ENCODE peak calls at places on chromosomes 2 and 18, in nine cellular contexts. One of them, this sample, is unnamed.

GRCh38 chr2:38217401-38218188 is 141.6 kb upstream of the CYP1B1 start:
- DNase-seq in GM23248: no peak
- DNase-seq in GM23338: no peak
- DNase-seq in ascending aorta: no peak
- DNase-seq in upper lobe of left lung: no peak
- DNase-seq in Karpas-422: no peak
- DNase-seq in SK-N-SH: no peak
- DNase-seq in pancreas: no peak
- DNase-seq in fibroblast of lung: no peak
- DNase-seq in this sample: no peak

GRCh38 chr2:217573565-217573964 is 429.2 kb downstream of the TNS1 start:
- DNase-seq in fibroblast of lung: peak; percentile 19
- DNase-seq in GM23248: peak; percentile 62
- DNase-seq in Karpas-422: no peak
- DNase-seq in pancreas: no peak
- DNase-seq in ascending aorta: no peak
- DNase-seq in upper lobe of left lung: no peak
- DNase-seq in SK-N-SH: no peak
- DNase-seq in GM23338: no peak
- DNase-seq in this sample: no peak

GRCh38 chr2:59887348-59887747 is 666.1 kb downstream of the BCL11A start:
- DNase-seq in fibroblast of lung: no peak
- DNase-seq in Karpas-422: no peak
- DNase-seq in ascending aorta: no peak
- DNase-seq in pancreas: no peak
- DNase-seq in upper lobe of left lung: no peak
- DNase-seq in GM23338: no peak
- DNase-seq in GM23248: no peak
- DNase-seq in SK-N-SH: no peak
- DNase-seq in this sample: no peak

GRCh38 chr18:57813245-57813644 is 10.1 kb upstream of the ATP8B1 start:
- DNase-seq in ascending aorta: no peak
- DNase-seq in pancreas: no peak
- DNase-seq in GM23248: peak; percentile 93
- DNase-seq in upper lobe of left lung: no peak
- DNase-seq in GM23338: no peak
- DNase-seq in Karpas-422: no peak
- DNase-seq in fibroblast of lung: peak; percentile 77
- DNase-seq in SK-N-SH: no peak
- DNase-seq in this sample: no peak

GRCh38 chr2:131142849-131143248 is 37.7 kb downstream of the PLEKHB2 start:
- DNase-seq in ascending aorta: no peak
- DNase-seq in Karpas-422: peak; percentile 30
- DNase-seq in pancreas: no peak
- DNase-seq in GM23338: no peak
- DNase-seq in GM23248: no peak
- DNase-seq in SK-N-SH: no peak
- DNase-seq in upper lobe of left lung: no peak
- DNase-seq in fibroblast of lung: no peak
- DNase-seq in this sample: no peak

GRCh38 chr2:127853667-127854066 is 4.3 kb downstream of the POLR2D start:
- DNase-seq in ascending aorta: no peak
- DNase-seq in upper lobe of left lung: no peak
- DNase-seq in SK-N-SH: no peak
- DNase-seq in GM23248: no peak
- DNase-seq in pancreas: no peak
- DNase-seq in Karpas-422: no peak
- DNase-seq in fibroblast of lung: no peak
- DNase-seq in GM23338: no peak
- DNase-seq in this sample: no peak

GRCh38 chr2:52341732-52342131 is 1309.8 kb upstream of the NRXN1 start:
- DNase-seq in fibroblast of lung: no peak
- DNase-seq in ascending aorta: no peak
- DNase-seq in GM23248: no peak
- DNase-seq in upper lobe of left lung: no peak
- DNase-seq in SK-N-SH: no peak
- DNase-seq in Karpas-422: no peak
- DNase-seq in GM23338: no peak
- DNase-seq in pancreas: no peak
- DNase-seq in this sample: no peak

GRCh38 chr2:72117718-72118117 is 29.9 kb downstream of the CYP26B1 start:
- DNase-seq in GM23248: no peak
- DNase-seq in Karpas-422: no peak
- DNase-seq in upper lobe of left lung: no peak
- DNase-seq in fibroblast of lung: no peak
- DNase-seq in ascending aorta: no peak
- DNase-seq in pancreas: no peak
- DNase-seq in GM23338: no peak
- DNase-seq in SK-N-SH: no peak
- DNase-seq in this sample: no peak

GRCh38 chr2:236172866-236173733 is 4.9 kb upstream of the GBX2 start:
- DNase-seq in GM23338: peak; percentile 67
- DNase-seq in GM23248: no peak
- DNase-seq in fibroblast of lung: no peak
- DNase-seq in pancreas: no peak
- DNase-seq in SK-N-SH: peak; percentile 50
- DNase-seq in ascending aorta: no peak
- DNase-seq in upper lobe of left lung: peak; percentile 82
- DNase-seq in Karpas-422: no peak
- DNase-seq in this sample: no peak
- H3K27me3 ChIP-seq in GM23338: peaks cover 98% of the 10 kb centered on the region
- H3K27me3 ChIP-seq in GM23248: peaks cover 71% of the 10 kb centered on the region
- H3K27me3 ChIP-seq in fibroblast of lung: peaks cover 70% of the 10 kb centered on the region
- H3K27me3 ChIP-seq in pancreas: peaks cover 15% of the 10 kb centered on the region
- H3K27me3 ChIP-seq in SK-N-SH: peaks cover 66% of the 10 kb centered on the region
- H3K27me3 ChIP-seq in ascending aorta: peaks cover 46% of the 10 kb centered on the region
- H3K27me3 ChIP-seq in upper lobe of left lung: peaks cover 27% of the 10 kb centered on the region
- H3K27me3 ChIP-seq in Karpas-422: no peaks in the 10 kb centered on the region
- H3K27me3 ChIP-seq in this sample: no peaks in the 10 kb centered on the region

GRCh38 chr2:170404846-170405245 is 226.9 kb downstream of the MYO3B start:
- DNase-seq in Karpas-422: no peak
- DNase-seq in upper lobe of left lung: no peak
- DNase-seq in GM23338: no peak
- DNase-seq in SK-N-SH: no peak
- DNase-seq in pancreas: no peak
- DNase-seq in ascending aorta: no peak
- DNase-seq in GM23248: no peak
- DNase-seq in fibroblast of lung: no peak
- DNase-seq in this sample: no peak

GRCh38 chr2:170411660-170412059 is 233.7 kb downstream of the MYO3B start:
- DNase-seq in upper lobe of left lung: no peak
- DNase-seq in GM23338: peak; percentile 19
- DNase-seq in fibroblast of lung: no peak
- DNase-seq in GM23248: no peak
- DNase-seq in ascending aorta: no peak
- DNase-seq in Karpas-422: no peak
- DNase-seq in pancreas: no peak
- DNase-seq in SK-N-SH: no peak
- DNase-seq in this sample: no peak

GRCh38 chr2:170409164-170409535 is 231.2 kb downstream of the MYO3B start:
- DNase-seq in GM23338: peak; percentile 94
- DNase-seq in Karpas-422: peak; percentile 93
- DNase-seq in ascending aorta: no peak
- DNase-seq in pancreas: peak; percentile 67
- DNase-seq in fibroblast of lung: peak; percentile 80
- DNase-seq in upper lobe of left lung: no peak
- DNase-seq in GM23248: peak; percentile 82
- DNase-seq in SK-N-SH: peak; percentile 66
- DNase-seq in this sample: peak; percentile 70

GRCh38 chr2:170405326-170405725 is 227.4 kb downstream of the MYO3B start:
- DNase-seq in Karpas-422: no peak
- DNase-seq in pancreas: no peak
- DNase-seq in upper lobe of left lung: no peak
- DNase-seq in GM23338: no peak
- DNase-seq in GM23248: no peak
- DNase-seq in ascending aorta: no peak
- DNase-seq in fibroblast of lung: no peak
- DNase-seq in SK-N-SH: no peak
- DNase-seq in this sample: no peak

DNA sequence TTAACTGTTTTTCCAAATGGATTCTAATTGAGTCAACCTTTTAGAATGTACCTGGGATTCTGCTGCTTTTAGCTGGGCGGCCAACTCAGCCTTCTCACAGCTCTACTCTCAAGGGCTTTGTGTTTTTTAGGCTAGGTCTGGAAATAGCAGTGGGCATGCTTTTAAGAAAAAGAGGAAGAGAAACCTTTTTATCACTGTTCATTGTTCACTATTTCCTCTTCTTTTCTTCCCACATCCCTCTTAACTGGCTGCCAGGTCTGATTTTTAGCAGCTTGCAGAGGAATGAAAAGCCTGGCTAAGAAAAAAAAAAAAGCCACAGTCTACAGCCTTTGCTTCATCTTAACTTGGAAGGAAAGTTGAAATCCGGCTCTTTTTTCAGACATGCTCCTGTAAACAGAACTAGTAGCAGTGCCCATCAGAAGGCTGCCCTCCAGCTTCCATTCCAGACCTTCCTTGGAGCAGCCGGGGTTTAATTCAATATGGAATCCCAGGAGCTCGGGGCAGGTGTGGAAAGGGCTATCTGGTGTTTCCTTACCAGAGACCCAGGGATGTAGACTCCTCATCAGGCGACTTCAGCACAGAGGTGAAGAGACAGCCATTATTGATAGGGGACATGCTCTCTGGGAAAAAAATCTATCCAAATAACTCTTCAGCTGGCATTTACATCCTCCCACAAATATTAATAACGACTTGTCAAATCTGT is 230.7 kb downstream of the MYO3B start:
- DNase-seq in GM23248: no peak
- DNase-seq in SK-N-SH: peak; percentile 12
- DNase-seq in upper lobe of left lung: no peak
- DNase-seq in Karpas-422: peak; percentile 58
- DNase-seq in GM23338: no peak
- DNase-seq in pancreas: no peak
- DNase-seq in fibroblast of lung: no peak
- DNase-seq in ascending aorta: no peak
- DNase-seq in this sample: no peak
- H3K27me3 ChIP-seq in GM23248: peaks cover 14% of the 10 kb centered on the region
- H3K27me3 ChIP-seq in SK-N-SH: no peaks in the 10 kb centered on the region
- H3K27me3 ChIP-seq in upper lobe of left lung: no peaks in the 10 kb centered on the region
- H3K27me3 ChIP-seq in Karpas-422: no peaks in the 10 kb centered on the region
- H3K27me3 ChIP-seq in GM23338: no peaks in the 10 kb centered on the region
- H3K27me3 ChIP-seq in pancreas: no peaks in the 10 kb centered on the region
- H3K27me3 ChIP-seq in fibroblast of lung: no peaks in the 10 kb centered on the region
- H3K27me3 ChIP-seq in ascending aorta: no peaks in the 10 kb centered on the region
- H3K27me3 ChIP-seq in this sample: peaks cover 1% of the 10 kb centered on the region

GRCh38 chr18:11147371-11147860 is 2.0 kb downstream of the PIEZO2 start:
- DNase-seq in GM23248: no peak
- DNase-seq in ascending aorta: no peak
- DNase-seq in fibroblast of lung: peak; percentile 21
- DNase-seq in upper lobe of left lung: peak; percentile 18
- DNase-seq in SK-N-SH: no peak
- DNase-seq in Karpas-422: no peak
- DNase-seq in pancreas: no peak
- DNase-seq in GM23338: peak; percentile 68
- DNase-seq in this sample: no peak

GRCh38 chr18:11146238-11146946 is 3.0 kb downstream of the PIEZO2 start:
- DNase-seq in ascending aorta: no peak
- DNase-seq in GM23248: no peak
- DNase-seq in Karpas-422: no peak
- DNase-seq in pancreas: peak; percentile 61
- DNase-seq in upper lobe of left lung: peak; percentile 63
- DNase-seq in GM23338: peak; percentile 50
- DNase-seq in fibroblast of lung: no peak
- DNase-seq in SK-N-SH: no peak
- DNase-seq in this sample: no peak

GRCh38 chr18:11147962-11148654 is 1.3 kb downstream of the PIEZO2 start:
- DNase-seq in fibroblast of lung: peak; percentile 25
- DNase-seq in pancreas: no peak
- DNase-seq in GM23248: peak; percentile 22
- DNase-seq in upper lobe of left lung: peak; percentile 56
- DNase-seq in SK-N-SH: no peak
- DNase-seq in ascending aorta: no peak
- DNase-seq in GM23338: peak; percentile 47
- DNase-seq in Karpas-422: no peak
- DNase-seq in this sample: no peak

GRCh38 chr18:11145413-11146191 is 3.8 kb downstream of the PIEZO2 start:
- DNase-seq in GM23338: no peak
- DNase-seq in SK-N-SH: no peak
- DNase-seq in pancreas: no peak
- DNase-seq in fibroblast of lung: no peak
- DNase-seq in GM23248: no peak
- DNase-seq in upper lobe of left lung: no peak
- DNase-seq in ascending aorta: no peak
- DNase-seq in Karpas-422: no peak
- DNase-seq in this sample: no peak

DNA sequence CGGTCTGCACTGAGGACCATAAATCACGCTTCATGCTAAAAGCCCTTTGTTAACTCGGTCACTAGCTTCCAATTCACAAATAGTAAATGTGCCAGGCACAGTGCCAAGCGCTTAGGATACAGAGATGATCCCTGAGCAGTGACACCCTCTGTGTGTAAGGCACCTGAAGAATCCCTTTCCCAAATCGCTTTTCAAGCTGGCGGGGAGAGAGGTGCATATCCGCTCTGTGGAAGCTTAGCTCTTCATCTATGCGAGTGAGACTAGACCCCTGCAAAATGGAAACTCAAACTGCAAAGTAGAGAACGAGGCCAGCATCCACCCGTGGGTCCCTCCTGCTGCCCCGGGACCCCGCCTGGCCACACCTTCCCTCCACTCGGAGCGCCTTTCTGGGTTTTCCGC is 2.4 kb downstream of the PIEZO2 start:
- DNase-seq in fibroblast of lung: no peak
- DNase-seq in ascending aorta: no peak
- DNase-seq in GM23248: no peak
- DNase-seq in SK-N-SH: no peak
- DNase-seq in upper lobe of left lung: peak; percentile 29
- DNase-seq in Karpas-422: no peak
- DNase-seq in GM23338: peak; percentile 24
- DNase-seq in pancreas: no peak
- DNase-seq in this sample: no peak
- H3K27me3 ChIP-seq in fibroblast of lung: peaks cover 25% of the 10 kb centered on the region
- H3K27me3 ChIP-seq in ascending aorta: peaks cover 9% of the 10 kb centered on the region
- H3K27me3 ChIP-seq in GM23248: peaks cover 49% of the 10 kb centered on the region
- H3K27me3 ChIP-seq in SK-N-SH: peaks cover 69% of the 10 kb centered on the region
- H3K27me3 ChIP-seq in upper lobe of left lung: peaks cover 7% of the 10 kb centered on the region
- H3K27me3 ChIP-seq in Karpas-422: no peaks in the 10 kb centered on the region
- H3K27me3 ChIP-seq in GM23338: peaks cover 62% of the 10 kb centered on the region
- H3K27me3 ChIP-seq in pancreas: no peaks in the 10 kb centered on the region
- H3K27me3 ChIP-seq in this sample: no peaks in the 10 kb centered on the region

GRCh38 chr2:58427572-58428285 is 186.6 kb upstream of the FANCL start:
- DNase-seq in fibroblast of lung: peak; percentile 51
- DNase-seq in GM23248: peak; percentile 57
- DNase-seq in ascending aorta: no peak
- DNase-seq in pancreas: peak; percentile 16
- DNase-seq in GM23338: peak; percentile 69
- DNase-seq in upper lobe of left lung: peak; percentile 80
- DNase-seq in SK-N-SH: peak; percentile 51
- DNase-seq in Karpas-422: no peak
- DNase-seq in this sample: peak; percentile 53

GRCh38 chr2:58425368-58425767 is 184.2 kb upstream of the FANCL start:
- DNase-seq in upper lobe of left lung: no peak
- DNase-seq in GM23338: no peak
- DNase-seq in fibroblast of lung: no peak
- DNase-seq in SK-N-SH: no peak
- DNase-seq in GM23248: no peak
- DNase-seq in Karpas-422: no peak
- DNase-seq in ascending aorta: no peak
- DNase-seq in pancreas: no peak
- DNase-seq in this sample: no peak

GRCh38 chr2:58429285-58429874 is 188.3 kb upstream of the FANCL start:
- DNase-seq in Karpas-422: no peak
- DNase-seq in GM23248: no peak
- DNase-seq in upper lobe of left lung: no peak
- DNase-seq in ascending aorta: no peak
- DNase-seq in SK-N-SH: no peak
- DNase-seq in fibroblast of lung: no peak
- DNase-seq in GM23338: peak; percentile 43
- DNase-seq in pancreas: no peak
- DNase-seq in this sample: no peak

GRCh38 chr2:58428553-58429284 is 187.6 kb upstream of the FANCL start:
- DNase-seq in fibroblast of lung: peak; percentile 1
- DNase-seq in SK-N-SH: peak; percentile 91
- DNase-seq in ascending aorta: no peak
- DNase-seq in upper lobe of left lung: peak; percentile 73
- DNase-seq in Karpas-422: no peak
- DNase-seq in pancreas: peak; percentile 11
- DNase-seq in GM23248: peak; percentile 22
- DNase-seq in GM23338: peak; percentile 86
- DNase-seq in this sample: no peak

GRCh38 chr2:58428286-58428552 is 187.1 kb upstream of the FANCL start:
- DNase-seq in GM23338: peak; percentile 87
- DNase-seq in upper lobe of left lung: peak; percentile 71
- DNase-seq in Karpas-422: no peak
- DNase-seq in fibroblast of lung: peak; percentile 3
- DNase-seq in ascending aorta: no peak
- DNase-seq in pancreas: peak; percentile 8
- DNase-seq in SK-N-SH: no peak
- DNase-seq in GM23248: peak; percentile 45
- DNase-seq in this sample: no peak
- H3K27me3 ChIP-seq in GM23338: no peaks in the 10 kb centered on the region
- H3K27me3 ChIP-seq in upper lobe of left lung: no peaks in the 10 kb centered on the region
- H3K27me3 ChIP-seq in Karpas-422: no peaks in the 10 kb centered on the region
- H3K27me3 ChIP-seq in fibroblast of lung: no peaks in the 10 kb centered on the region
- H3K27me3 ChIP-seq in ascending aorta: no peaks in the 10 kb centered on the region
- H3K27me3 ChIP-seq in pancreas: no peaks in the 10 kb centered on the region
- H3K27me3 ChIP-seq in SK-N-SH: peaks cover 5% of the 10 kb centered on the region
- H3K27me3 ChIP-seq in GM23248: peaks cover 23% of the 10 kb centered on the region
- H3K27me3 ChIP-seq in this sample: no peaks in the 10 kb centered on the region

This sample was measured in right cardiac atrium.